ENCODE peak calls at places on chromosomes 2 and 18, in eight cellular contexts. H, X, Z, D, P, O, W and M are unnamed samples.

GRCh38 chr2:128315829-128316776 is 2.6 kb downstream of the HS6ST1 start:
- DNase-seq in H (no peak), W (peak), X (peak), O (no peak), Z (no peak), D (no peak), P (no peak), M (no peak)

GRCh38 chr2:96113367-96113677 is 3.0 kb downstream of the ADRA2B start:
- DNase-seq in W (no peak), X (no peak), Z (no peak), H (no peak), O (no peak), P (no peak), D (no peak), M (no peak)

GRCh38 chr2:33166287-33166881 is 219.6 kb downstream of the LTBP1 start:
- DNase-seq in D (no peak), H (no peak), O (no peak), Z (no peak), X (no peak), W (no peak), P (no peak), M (no peak)

GRCh38 chr2:38665854-38666577 is at the start of gene GALM:
- DNase-seq in X (peak), O (peak), P (no peak), H (peak), Z (peak), D (no peak), W (peak), M (peak)

GRCh38 chr18:10006261-10006903 is 92.6 kb downstream of the VAPA start:
- DNase-seq in P (no peak), H (no peak), O (no peak), X (peak), W (no peak), Z (no peak), D (peak), M (peak)

GRCh38 chr18:61896767-61897166 is 4.0 kb upstream of the RNF152 start:
- DNase-seq in Z (no peak), H (peak), P (no peak), O (no peak), W (no peak), D (peak), X (peak), M (peak)

GRCh38 chr18:13386891-13387801 is 168.6 kb downstream of the LDLRAD4 start:
- DNase-seq in O (no peak), H (no peak), W (no peak), Z (no peak), X (peak), P (no peak), D (no peak), M (no peak)

GRCh38 chr2:82650038-82650437 is 1809.0 kb downstream of the SUCLG1 start:
- DNase-seq in O (no peak), W (no peak), P (no peak), H (no peak), X (no peak), Z (no peak), D (no peak), M (peak)

GRCh38 chr2:46318579-46319460 is 21.6 kb downstream of the EPAS1 start:
- DNase-seq in Z (no peak), H (no peak), O (no peak), P (no peak), D (no peak), X (no peak), W (no peak), M (peak)

GRCh38 chr2:46319711-46320110 is 22.5 kb downstream of the EPAS1 start:
- DNase-seq in O (no peak), H (no peak), W (no peak), P (no peak), Z (no peak), D (no peak), X (no peak), M (no peak)

GRCh38 chr2:46317092-46317486 is 19.9 kb downstream of the EPAS1 start:
- DNase-seq in D (no peak), W (no peak), P (no peak), X (no peak), O (no peak), H (no peak), Z (no peak), M (no peak)

GRCh38 chr2:46323671-46324207 is 26.5 kb downstream of the EPAS1 start:
- DNase-seq in X (no peak), P (no peak), O (no peak), W (no peak), D (no peak), Z (no peak), H (no peak), M (peak)

GRCh38 chr2:46320141-46320567 is 22.9 kb downstream of the EPAS1 start:
- DNase-seq in H (no peak), W (no peak), D (no peak), O (no peak), Z (no peak), P (no peak), X (peak), M (no peak)
- TF ChIP-seq CTCF in H (no peak), W (no peak), D (no peak), O (no peak), Z (no peak), P (no peak), X (no peak), M (no peak)

GRCh38 chr2:113080134-113080533 is 12.4 kb downstream of the IL1F10 start:
- DNase-seq in O (peak), X (peak), H (no peak), D (peak), P (peak), W (peak), Z (no peak), M (peak)
- TF ChIP-seq CTCF in O (peak), X (no peak), H (peak), D (peak), P (peak), W (peak), Z (peak), M (peak)

GRCh38 chr2:235793163-235793752 is 299.4 kb downstream of the AGAP1 start:
- DNase-seq in O (peak), Z (no peak), D (no peak), P (no peak), X (no peak), W (peak), H (no peak), M (peak)
- TF ChIP-seq CTCF in O (peak), Z (no peak), D (peak), P (no peak), X (no peak), W (no peak), H (peak), M (peak)

GRCh38 chr2:204722207-204722606 is 176.9 kb downstream of the PARD3B start:
- DNase-seq in P (no peak), X (no peak), O (no peak), W (no peak), Z (no peak), D (no peak), H (no peak), M (no peak)
- TF ChIP-seq CTCF in P (no peak), X (no peak), O (no peak), W (no peak), Z (no peak), D (no peak), H (no peak), M (no peak)

GRCh38 chr2:67216881-67217280 is 180.3 kb upstream of the ETAA1 start:
- DNase-seq in X (no peak), W (no peak), D (peak), H (no peak), P (no peak), Z (no peak), O (no peak), M (no peak)

GRCh38 chr2:67216103-67216502 is 181.0 kb upstream of the ETAA1 start:
- DNase-seq in D (no peak), P (no peak), Z (no peak), W (no peak), O (no peak), H (no peak), X (no peak), M (no peak)

GRCh38 chr2:67217398-67217797 is 179.7 kb upstream of the ETAA1 start:
- DNase-seq in O (no peak), X (no peak), H (no peak), D (no peak), Z (no peak), P (no peak), W (no peak), M (no peak)

GRCh38 chr2:67225287-67225973 is 171.7 kb upstream of the ETAA1 start:
- DNase-seq in Z (no peak), X (no peak), O (no peak), H (no peak), W (no peak), P (no peak), D (no peak), M (no peak)

DNA sequence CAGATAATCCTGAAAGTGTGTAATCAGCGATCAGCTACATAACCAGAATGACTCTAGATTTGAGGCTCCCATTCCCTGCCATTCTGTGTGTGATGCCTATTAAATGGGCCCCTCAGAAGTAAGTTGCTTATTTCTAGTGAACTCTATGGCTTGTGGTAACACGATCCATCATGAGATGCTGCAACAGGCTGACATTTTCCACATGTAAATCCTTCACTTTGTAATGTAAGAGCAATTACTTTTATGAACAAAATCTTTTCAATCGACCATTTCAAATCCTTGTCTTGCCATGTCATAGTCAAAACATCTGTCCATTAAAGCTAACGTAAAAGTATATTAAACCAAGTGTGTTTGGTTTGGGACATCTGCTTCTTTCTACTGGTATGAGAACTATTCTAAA is 175.9 kb upstream of the ETAA1 start:
- DNase-seq in H (no peak), D (no peak), X (no peak), O (no peak), W (no peak), Z (no peak), P (no peak), M (no peak)
- TF ChIP-seq CTCF in H (no peak), D (no peak), X (no peak), O (no peak), W (no peak), Z (no peak), P (no peak), M (no peak)